ENCODE peak calls at places on chromosomes 5 and 9, in five cellular contexts. X is activated naive CD4-positive, alpha-beta T cell; L is esophagus squamous epithelium; U is IMR-90; N is SJSA1. P is an unnamed sample.

GRCh38 chr9:96566401-96567202 is 53.0 kb downstream of the CDC14B start:
- DNase-seq in X (peak; percentile 65), L (peak; percentile 41), U (no peak), N (peak; percentile 67), P (no peak)

GRCh38 chr9:127875306-127875966 is 2.0 kb downstream of the AK1 start:
- DNase-seq in X (no peak), L (no peak), U (peak; percentile 60), N (no peak), P (no peak)

GRCh38 chr5:55445817-55446216 is 88.9 kb downstream of the PLPP1 start:
- DNase-seq in X (no peak), L (no peak), U (no peak), N (no peak), P (no peak)

GRCh38 chr9:14353222-14354056 is 39.5 kb upstream of the NFIB start:
- DNase-seq in X (no peak), L (no peak), U (peak; percentile 67), N (peak; percentile 73), P (no peak)

GRCh38 chr5:38697013-38697412 is 140.6 kb upstream of the LIFR start:
- DNase-seq in X (no peak), L (no peak), U (no peak), N (no peak), P (no peak)

GRCh38 chr9:4936823-4937222 is 48.2 kb upstream of the JAK2 start:
- DNase-seq in X (no peak), L (no peak), U (no peak), N (no peak), P (no peak)

GRCh38 chr5:127785098-127785927 is 82.1 kb downstream of the CCDC192 start:
- DNase-seq in X (no peak), L (no peak), U (peak; percentile 96), N (peak; percentile 74), P (no peak)

GRCh38 chr5:166356096-166356495 is 1935.3 kb upstream of the WWC1 start:
- DNase-seq in X (no peak), L (no peak), U (no peak), N (no peak), P (no peak)

GRCh38 chr5:126972062-126972895 is 58.1 kb downstream of the MARCHF3 start:
- DNase-seq in X (no peak), L (no peak), U (no peak), N (no peak), P (peak; percentile 50)

GRCh38 chr9:108934323-108934885 is at the start of gene ABITRAM:
- DNase-seq in X (peak; percentile 84), L (peak; percentile 15), U (peak; percentile 81), N (peak; percentile 56), P (no peak)

GRCh38 chr9:120289990-120290925 is 289.7 kb downstream of the CDK5RAP2 start:
- DNase-seq in X (no peak), L (no peak), U (no peak), N (no peak), P (no peak)

GRCh38 chr5:126516133-126516532 is 78.9 kb downstream of the ALDH7A1 start:
- DNase-seq in X (no peak), L (no peak), U (peak; percentile 92), N (peak; percentile 81), P (no peak)

GRCh38 chr9:2043881-2044462 is 28.8 kb downstream of the SMARCA2 start:
- DNase-seq in X (no peak), L (no peak), U (no peak), N (no peak), P (no peak)

GRCh38 chr9:14532716-14533115 is 160.5 kb downstream of the ZDHHC21 start:
- DNase-seq in X (no peak), L (no peak), U (no peak), N (no peak), P (no peak)

GRCh38 chr5:127875235-127876021 is 172.2 kb downstream of the CCDC192 start:
- DNase-seq in X (no peak), L (no peak), U (peak; percentile 52), N (peak; percentile 66), P (no peak)

GRCh38 chr9:115204827-115205506 is 87.0 kb upstream of the TNC start:
- DNase-seq in X (no peak), L (no peak), U (peak; percentile 95), N (no peak), P (no peak)

GRCh38 chr9:121698627-121699270 is 47.3 kb downstream of the DAB2IP start:
- DNase-seq in X (no peak), L (no peak), U (no peak), N (no peak), P (no peak)

GRCh38 chr9:135926402-135927194 is 19.3 kb upstream of the CAMSAP1 start:
- DNase-seq in X (no peak), L (no peak), U (peak; percentile 61), N (peak; percentile 96), P (no peak)

GRCh38 chr5:172887735-172888134 is 53.7 kb downstream of the ERGIC1 start:
- DNase-seq in X (no peak), L (no peak), U (peak; percentile 95), N (no peak), P (no peak)

GRCh38 chr9:131201856-131202255 is 74.5 kb downstream of the FAM78A start:
- DNase-seq in X (no peak), L (no peak), U (no peak), N (no peak), P (no peak)

GRCh38 chr9:18542837-18543405 is 69.0 kb downstream of the ADAMTSL1 start:
- DNase-seq in X (no peak), L (no peak), U (peak; percentile 51), N (no peak), P (no peak)

GRCh38 chr9:16848189-16848588 is 22.3 kb downstream of the BNC2 start:
- DNase-seq in X (no peak), L (no peak), U (no peak), N (no peak), P (no peak)

GRCh38 chr5:109907751-109908150 is 218.0 kb downstream of the MAN2A1 start:
- DNase-seq in X (no peak), L (no peak), U (peak; percentile 13), N (no peak), P (no peak)

GRCh38 chr5:172008689-172009141 is 2.3 kb upstream of the FBXW11 start:
- DNase-seq in X (no peak), L (no peak), U (no peak), N (no peak), P (no peak)

GRCh38 chr5:139378941-139379361 is 4.1 kb downstream of the SLC23A1 start:
- DNase-seq in X (no peak), L (no peak), U (no peak), N (no peak), P (no peak)

GRCh38 chr5:73120222-73121108 is at the start of gene TMEM171:
- DNase-seq in X (no peak), L (no peak), U (peak; percentile 37), N (peak; percentile 55), P (no peak)

GRCh38 chr5:112248643-112249042 is 170.4 kb downstream of the EPB41L4A start:
- DNase-seq in X (no peak), L (no peak), U (no peak), N (no peak), P (no peak)

GRCh38 chr5:31023105-31023504 is 170.4 kb upstream of the CDH6 start:
- DNase-seq in X (no peak), L (no peak), U (peak; percentile 90), N (no peak), P (no peak)

GRCh38 chr9:129567842-129568559 is 52.9 kb downstream of the C9orf50 start:
- DNase-seq in X (no peak), L (no peak), U (peak; percentile 70), N (no peak), P (no peak)

GRCh38 chr9:85158512-85158911 is 489.0 kb downstream of the NTRK2 start:
- DNase-seq in X (no peak), L (no peak), U (no peak), N (no peak), P (no peak)

GRCh38 chr5:60488466-60489130 is 211.4 kb downstream of the DEPDC1B start:
- DNase-seq in X (no peak), L (no peak), U (no peak), N (no peak), P (no peak)

GRCh38 chr5:96662725-96663513 is 743 bp downstream of the CAST start:
- DNase-seq in X (peak; percentile 47), L (peak; percentile 52), U (peak; percentile 79), N (peak; percentile 89), P (no peak)

GRCh38 chr9:19372576-19372975 is 7.5 kb downstream of the RPS6 start:
- DNase-seq in X (no peak), L (no peak), U (no peak), N (no peak), P (no peak)

GRCh38 chr5:59724482-59725392 is 168.8 kb downstream of the PDE4D start:
- DNase-seq in X (no peak), L (no peak), U (peak; percentile 36), N (no peak), P (no peak)

GRCh38 chr5:158875272-158875679 is 224.4 kb downstream of the EBF1 start:
- DNase-seq in X (no peak), L (no peak), U (peak; percentile 4), N (no peak), P (no peak)

GRCh38 chr5:127909078-127909477 is 174.5 kb upstream of the SLC12A2 start:
- DNase-seq in X (no peak), L (no peak), U (peak; percentile 55), N (no peak), P (no peak)

GRCh38 chr5:15995206-15996052 is 184.2 kb downstream of the MARCHF11 start:
- DNase-seq in X (no peak), L (no peak), U (peak; percentile 55), N (no peak), P (no peak)

GRCh38 chr9:127007638-127008037 is 93.1 kb downstream of the RALGPS1 start:
- DNase-seq in X (no peak), L (no peak), U (no peak), N (no peak), P (no peak)

GRCh38 chr5:177545487-177546261 is 8.7 kb downstream of the FAM193B start:
- DNase-seq in X (no peak), L (no peak), U (peak; percentile 83), N (no peak), P (peak; percentile 26)